ENCODE peak calls at places on chromosomes 13 and 19, in six cellular contexts. T is Peyer's patch; V is neural progenitor cell; M is mesothelial cell of epicardium; K is CD8-positive, alpha-beta T cell; B is tibial nerve. I is an unnamed sample.

GRCh38 chr19:49249933-49250332 is 75.1 kb downstream of the SLC6A16 start:
- DNase-seq in M (no peak), T (no peak), B (no peak), V (no peak), K (no peak), I (no peak)

GRCh38 chr13:47146991-47147783 is 250.3 kb upstream of the HTR2A start:
- DNase-seq in K (no peak), V (no peak), T (no peak), B (no peak), M (no peak), I (no peak)

GRCh38 chr13:99085139-99085845 is 107.4 kb upstream of the DOCK9 start:
- DNase-seq in V (peak), B (no peak), T (no peak), M (no peak), K (peak), I (no peak)

GRCh38 chr19:13909430-13909829 is 3.4 kb downstream of the CC2D1A start:
- DNase-seq in M (no peak), V (no peak), T (peak), B (no peak), K (no peak), I (no peak)

GRCh38 chr13:46962286-46962941 is 65.6 kb upstream of the HTR2A start:
- DNase-seq in V (peak), M (no peak), B (no peak), K (no peak), T (no peak), I (no peak)

GRCh38 chr19:3383121-3383722 is 16.8 kb downstream of the NFIC start:
- DNase-seq in M (no peak), K (no peak), B (no peak), V (no peak), T (no peak), I (no peak)

GRCh38 chr13:20609145-20609544 is 42.2 kb downstream of the IFT88 start:
- DNase-seq in T (no peak), M (no peak), B (no peak), V (no peak), K (no peak), I (no peak)

GRCh38 chr13:41544824-41545707 is 87.7 kb downstream of the RGCC start:
- DNase-seq in T (no peak), V (no peak), K (no peak), M (no peak), B (no peak), I (no peak)

GRCh38 chr19:50639121-50640112 is at the start of gene SYT3:
- DNase-seq in T (peak), M (peak), V (peak), K (peak), B (no peak), I (no peak)

GRCh38 chr19:41978470-41978869 is 15.6 kb downstream of the ATP1A3 start:
- DNase-seq in B (no peak), K (no peak), V (no peak), T (no peak), M (no peak), I (no peak)

GRCh38 chr19:42512743-42513304 is 15.5 kb downstream of the CEACAM1 start:
- DNase-seq in M (no peak), T (no peak), V (no peak), B (no peak), K (no peak), I (no peak)

GRCh38 chr13:51665456-51665855 is 81.2 kb downstream of the WDFY2 start:
- DNase-seq in M (no peak), B (no peak), V (no peak), K (no peak), T (no peak), I (no peak)

GRCh38 chr13:34678154-34678553 is 263.9 kb upstream of the NBEA start:
- DNase-seq in V (no peak), K (no peak), B (no peak), T (no peak), M (no peak), I (no peak)

DNA sequence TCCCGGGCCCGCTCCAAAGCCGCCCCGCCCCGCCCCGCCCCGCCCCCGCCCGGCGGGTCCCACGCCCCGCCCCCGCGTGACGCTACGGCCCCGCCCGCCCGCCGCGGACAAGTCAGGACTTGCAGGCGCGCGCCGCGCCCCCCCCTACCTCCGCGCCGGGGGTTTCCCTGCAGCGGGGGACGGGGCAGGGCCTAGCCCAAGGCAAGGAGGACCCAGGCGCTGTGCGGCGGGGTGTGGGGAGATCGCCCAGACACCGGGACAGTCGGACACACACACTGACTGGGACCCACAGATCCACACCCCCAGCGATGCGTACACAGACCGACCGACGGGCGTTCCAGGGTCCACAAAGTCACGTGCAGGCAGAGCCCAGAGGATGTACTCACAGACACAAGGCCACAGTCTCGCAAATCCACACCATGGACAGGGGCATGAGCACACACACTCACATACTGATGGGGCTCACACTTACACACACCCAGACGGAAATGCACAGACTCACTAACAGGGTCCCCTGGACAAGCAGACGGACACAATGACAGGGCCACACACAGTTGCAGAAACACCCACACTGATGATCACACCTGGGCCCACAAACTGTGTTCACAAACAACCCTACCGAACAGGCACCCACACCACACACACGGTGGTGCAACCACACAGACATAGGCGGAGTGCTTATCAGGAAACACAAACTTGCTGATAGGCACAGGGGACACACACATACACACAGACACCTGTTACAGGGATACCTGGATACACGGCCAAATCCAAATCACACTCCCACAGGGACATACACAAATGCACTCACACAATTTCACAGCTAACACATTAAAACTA is 436 bp upstream of the BBC3 start:
- DNase-seq in V (peak), B (peak), M (peak), T (peak), K (peak), I (peak)
- TF ChIP-seq CTCF in V (no peak), B (no peak), M (no peak), T (no peak), K (no peak), I (no peak)

GRCh38 chr13:22278336-22278929 is 607.6 kb downstream of the FGF9 start:
- DNase-seq in V (peak), K (peak), B (peak), M (no peak), T (peak), I (peak)
- TF ChIP-seq CTCF in V (peak), K (peak), B (no peak), M (no peak), T (peak), I (peak)

GRCh38 chr19:28530406-28531035 is 682.4 kb downstream of the UQCRFS1 start:
- DNase-seq in M (no peak), V (no peak), T (no peak), K (no peak), B (no peak), I (no peak)
- TF ChIP-seq CTCF in M (no peak), V (no peak), T (no peak), K (no peak), B (no peak), I (no peak)

DNA sequence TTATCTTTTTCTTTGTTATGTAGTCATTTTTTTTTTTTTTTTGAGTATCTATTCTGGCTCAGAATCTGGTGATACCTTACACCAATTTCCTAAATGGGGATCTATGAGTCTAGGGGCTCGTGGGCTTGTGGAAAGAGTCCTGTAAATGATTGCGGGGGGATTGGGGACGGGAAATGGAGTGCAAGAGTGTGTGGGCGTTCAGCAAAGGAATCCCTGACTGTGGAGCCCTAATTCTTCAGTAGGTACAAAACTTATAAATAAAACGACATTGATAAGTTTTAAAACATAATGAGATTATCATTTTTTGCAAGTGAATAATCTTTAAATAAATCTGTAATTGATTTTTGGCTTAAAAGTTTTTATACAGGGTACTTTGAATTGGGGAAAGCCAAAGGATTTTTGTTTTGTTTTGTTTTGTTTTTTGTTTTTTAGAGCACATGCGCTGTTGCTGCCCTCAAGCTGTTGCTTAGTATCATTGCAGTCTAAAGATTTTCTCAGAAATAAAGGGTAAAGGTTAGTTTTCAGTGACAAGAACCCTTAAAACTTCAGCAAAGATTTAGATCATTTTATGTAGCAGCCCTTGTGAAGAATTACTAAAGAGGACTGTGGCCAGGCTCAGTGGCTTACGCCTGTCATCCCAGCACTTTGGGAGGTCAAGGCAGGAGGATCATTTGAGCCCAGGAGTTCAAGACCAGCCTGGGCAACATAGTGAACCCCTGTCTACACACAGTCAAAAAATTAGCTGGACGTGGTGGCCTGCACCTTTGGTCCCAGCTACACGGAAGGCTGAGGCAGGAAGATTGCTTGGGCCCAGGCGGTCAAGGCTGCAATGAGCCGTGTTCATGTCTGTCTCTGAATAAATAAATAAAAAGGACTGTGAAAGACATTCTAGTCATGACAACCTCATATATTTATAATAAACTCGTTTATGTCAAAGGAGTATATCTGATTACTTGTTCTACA is 1.7 kb downstream of the ERCC5 start:
- DNase-seq in B (no peak), V (peak), K (no peak), T (no peak), M (no peak), I (no peak)
- TF ChIP-seq CTCF in B (peak), V (peak), K (peak), T (peak), M (peak), I (peak)

GRCh38 chr19:39540333-39540673 is 342 bp upstream of the EID2 start:
- DNase-seq in K (no peak), M (no peak), V (no peak), B (no peak), T (no peak), I (no peak)
- TF ChIP-seq CTCF in K (peak), M (peak), V (no peak), B (no peak), T (no peak), I (peak)

GRCh38 chr19:55080915-55081772 is 5.5 kb downstream of the EPS8L1 start:
- DNase-seq in T (peak), B (no peak), V (peak), M (peak), K (peak), I (peak)
- TF ChIP-seq CTCF in T (no peak), B (no peak), V (no peak), M (no peak), K (no peak), I (no peak)

DNA sequence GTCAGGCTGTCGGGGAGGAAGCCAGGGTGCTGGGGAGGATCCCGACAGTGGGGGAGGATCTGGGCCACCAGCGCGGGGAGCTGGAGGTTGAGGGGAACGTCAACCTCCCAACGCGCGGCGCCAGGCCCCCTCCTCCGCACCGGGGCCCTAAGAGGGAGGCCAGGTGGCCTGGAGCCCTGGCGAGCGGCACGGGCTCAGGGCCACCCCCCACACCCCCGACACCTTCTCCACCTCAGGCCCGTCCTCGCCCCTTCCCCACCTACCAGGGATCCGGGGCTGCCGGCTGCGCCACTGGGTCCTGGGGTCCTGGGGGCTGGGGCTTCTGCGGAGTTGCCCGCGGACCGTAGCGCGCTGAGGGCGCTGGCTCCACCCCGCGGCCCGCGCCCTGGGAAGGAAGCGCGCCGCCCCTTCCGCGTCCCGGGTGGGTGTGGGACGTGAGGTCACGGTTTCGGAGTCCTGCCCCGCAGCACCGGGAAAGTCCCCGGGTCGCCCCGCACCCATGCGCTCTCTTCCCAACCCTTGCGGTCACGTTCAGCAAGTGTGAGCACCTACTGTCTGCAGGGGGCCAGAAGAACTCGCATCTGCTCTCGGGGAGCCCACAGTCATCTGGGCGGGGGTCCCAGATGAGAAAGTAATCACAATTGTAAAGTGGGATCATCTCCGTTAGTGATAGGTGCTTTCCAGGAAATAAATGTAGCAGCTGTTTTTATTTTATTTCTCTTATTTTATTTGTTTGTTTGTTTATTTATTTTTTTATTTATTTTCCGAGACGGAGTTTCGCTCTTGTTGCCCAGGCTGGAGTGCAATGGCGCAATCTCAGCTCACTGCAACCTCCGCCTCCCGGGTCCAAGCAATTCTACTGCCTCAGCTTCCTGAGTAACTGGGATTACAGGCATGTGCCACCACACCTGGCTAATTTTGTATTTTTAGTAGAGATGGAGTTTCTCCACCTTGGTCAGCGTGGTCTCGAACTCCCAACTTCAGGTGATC is at the start of gene TICAM1:
- DNase-seq in T (peak), M (peak), V (no peak), K (peak), B (peak), I (peak)
- TF ChIP-seq CTCF in T (peak), M (no peak), V (no peak), K (no peak), B (no peak), I (no peak)

GRCh38 chr19:17686592-17687042 is 1.5 kb downstream of the UNC13A start:
- DNase-seq in B (no peak), T (no peak), K (no peak), V (peak), M (no peak), I (no peak)

GRCh38 chr19:17684256-17684655 is 3.9 kb downstream of the UNC13A start:
- DNase-seq in V (no peak), M (no peak), B (no peak), K (no peak), T (no peak), I (no peak)

GRCh38 chr19:17687141-17687856 is 855 bp downstream of the UNC13A start:
- DNase-seq in M (no peak), B (no peak), V (peak), K (no peak), T (no peak), I (no peak)

GRCh38 chr19:17685451-17686026 is 2.6 kb downstream of the UNC13A start:
- DNase-seq in K (no peak), T (no peak), B (no peak), M (no peak), V (no peak), I (no peak)

DNA sequence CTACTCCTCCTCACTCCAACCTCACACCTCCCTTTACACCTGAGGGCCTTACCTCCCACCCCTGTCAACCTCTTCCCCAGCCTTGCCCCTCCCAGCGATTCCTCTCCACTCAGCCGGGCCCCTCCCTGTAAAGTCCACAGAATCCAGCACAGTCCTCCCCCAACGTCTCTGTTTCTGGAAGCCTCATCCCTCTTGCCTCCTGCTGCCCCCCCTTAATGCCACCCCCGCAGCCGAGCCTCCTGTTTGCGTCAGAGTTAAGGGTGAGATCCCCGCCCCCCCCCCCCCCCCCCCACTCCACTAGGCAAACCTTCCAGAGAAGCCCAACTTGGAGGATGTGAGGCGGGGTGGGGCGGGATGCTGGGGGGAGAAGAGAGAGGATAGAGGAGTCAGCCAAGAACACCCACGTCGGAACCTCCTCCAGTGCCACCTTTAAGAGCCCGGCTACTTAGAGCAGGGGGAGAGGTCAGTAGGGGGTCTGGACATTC is 2.1 kb downstream of the UNC13A start:
- DNase-seq in V (peak), M (no peak), T (no peak), B (no peak), K (no peak), I (no peak)
- TF ChIP-seq CTCF in V (no peak), M (no peak), T (no peak), B (no peak), K (no peak), I (no peak)

DNA sequence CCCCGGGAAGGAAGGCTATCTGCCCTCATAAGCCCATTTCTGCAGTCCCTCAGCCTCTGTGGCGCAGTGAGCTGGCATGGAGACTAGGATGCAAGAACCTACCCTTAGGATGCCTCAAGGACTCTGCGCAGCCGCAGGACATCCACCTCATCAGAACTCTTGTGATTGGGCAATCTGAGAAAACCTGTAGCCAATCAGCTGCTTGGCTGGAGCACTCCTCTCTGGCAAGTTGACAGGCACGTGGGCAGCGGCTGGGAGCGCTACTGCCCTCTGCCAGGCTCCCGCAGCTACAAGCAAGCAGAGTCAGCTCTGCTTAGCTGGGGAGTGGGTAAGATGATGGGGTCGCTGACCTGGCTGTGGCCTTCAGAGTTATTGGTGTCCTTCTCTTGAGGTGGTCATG is 1.5 kb upstream of the ECSIT start:
- DNase-seq in T (peak), V (peak), B (no peak), K (peak), M (no peak), I (no peak)
- TF ChIP-seq CTCF in T (peak), V (peak), B (no peak), K (no peak), M (no peak), I (no peak)

I was measured in natural killer cell.